ENCODE peak calls at places on chromosomes 3 and 15, in nine cellular contexts. V is transverse colon, F is colonic mucosa, A is left ventricle myocardium inferior, L is esophagus squamous epithelium, P is GM23338, I is fibroblast of lung, Y is IMR-90, E is left lung. M is an unnamed sample. For H3K4me1, the result is how much of the 10 kb centered on the place peaks cover.

GRCh38 chr15:95087253-95087609 is 855.9 kb downstream of the MCTP2 start:
- DNase-seq in P (no peak), Y (peak), E (no peak), F (no peak), V (no peak), L (no peak), I (no peak), A (no peak), M (no peak)

GRCh38 chr3:95401693-95402092 is 1338.8 kb downstream of the NSUN3 start:
- DNase-seq in I (no peak), L (no peak), F (no peak), P (no peak), Y (no peak), E (no peak), V (no peak), A (no peak), M (no peak)

GRCh38 chr3:41717591-41718093 is 244.3 kb downstream of the ULK4 start:
- DNase-seq in I (no peak), L (no peak), F (no peak), P (no peak), E (no peak), V (no peak), Y (no peak), A (no peak), M (no peak)

GRCh38 chr3:63521657-63522056 is 130.8 kb upstream of the SNTN start:
- DNase-seq in V (no peak), I (no peak), Y (no peak), E (peak), A (no peak), F (no peak), P (no peak), L (no peak), M (no peak)

GRCh38 chr15:39362832-39363561 is 217.9 kb upstream of the THBS1 start:
- DNase-seq in V (no peak), A (no peak), E (no peak), Y (peak), L (no peak), F (no peak), I (peak), P (no peak), M (no peak)

GRCh38 chr15:38504680-38505467 is 50.9 kb downstream of the FAM98B start:
- DNase-seq in L (no peak), I (peak), P (no peak), E (no peak), F (no peak), V (no peak), A (no peak), Y (peak), M (no peak)

GRCh38 chr15:98746756-98747155 is 98.4 kb downstream of the IGF1R start:
- DNase-seq in L (no peak), E (no peak), Y (no peak), A (no peak), F (no peak), V (no peak), P (no peak), I (no peak), M (no peak)

GRCh38 chr15:52523192-52523591 is 5.5 kb downstream of the MYO5A start:
- DNase-seq in P (no peak), Y (peak), A (no peak), F (no peak), V (no peak), I (peak), E (no peak), L (no peak), M (no peak)

GRCh38 chr3:126784254-126784653 is 80.2 kb downstream of the CHCHD6 start:
- DNase-seq in E (no peak), I (no peak), P (peak), V (no peak), Y (no peak), L (no peak), F (no peak), A (no peak), M (no peak)

GRCh38 chr3:105274958-105275357 is 91.8 kb upstream of the ALCAM start:
- DNase-seq in E (no peak), V (no peak), I (peak), Y (peak), L (no peak), P (no peak), F (no peak), A (no peak), M (no peak)

GRCh38 chr15:52527898-52528464 is 699 bp downstream of the MYO5A start:
- DNase-seq in A (no peak), V (peak), P (peak), L (no peak), E (peak), I (peak), Y (peak), F (peak), M (peak)

GRCh38 chr15:36658905-36659304 is 79.5 kb downstream of the CDIN1 start:
- DNase-seq in Y (no peak), F (no peak), P (peak), V (no peak), I (no peak), A (no peak), L (no peak), E (no peak), M (no peak)

GRCh38 chr3:58260261-58260731 is 22.7 kb downstream of the ABHD6 start:
- DNase-seq in A (no peak), L (no peak), Y (peak), F (no peak), E (no peak), V (no peak), P (no peak), I (peak), M (no peak)

GRCh38 chr15:31135523-31135922 is 34.0 kb upstream of the TRPM1 start:
- DNase-seq in L (no peak), V (no peak), I (no peak), Y (no peak), P (no peak), A (no peak), F (no peak), E (no peak), M (no peak)

GRCh38 chr15:58551084-58551763 is 119.4 kb downstream of the LIPC start:
- DNase-seq in L (no peak), A (no peak), E (no peak), Y (no peak), P (no peak), F (no peak), I (no peak), V (no peak), M (no peak)

GRCh38 chr3:185663929-185664328 is 77.8 kb downstream of the SENP2 start:
- DNase-seq in V (no peak), Y (no peak), A (no peak), E (no peak), F (no peak), L (no peak), I (no peak), P (no peak), M (no peak)
- TF ChIP-seq CTCF in V (no peak), Y (no peak), A (no peak), E (no peak), F (no peak), L (no peak), I (no peak), P (no peak), M (no peak)

GRCh38 chr3:4565806-4566501 is 72.8 kb downstream of the ITPR1 start:
- DNase-seq in E (no peak), Y (no peak), A (no peak), F (no peak), V (no peak), L (no peak), P (no peak), I (no peak), M (no peak)
- H3K4me3 ChIP-seq in E (no peak), Y (no peak), A (no peak), F (no peak), V (no peak), L (no peak), P (no peak), I (no peak), M (no peak)

DNA sequence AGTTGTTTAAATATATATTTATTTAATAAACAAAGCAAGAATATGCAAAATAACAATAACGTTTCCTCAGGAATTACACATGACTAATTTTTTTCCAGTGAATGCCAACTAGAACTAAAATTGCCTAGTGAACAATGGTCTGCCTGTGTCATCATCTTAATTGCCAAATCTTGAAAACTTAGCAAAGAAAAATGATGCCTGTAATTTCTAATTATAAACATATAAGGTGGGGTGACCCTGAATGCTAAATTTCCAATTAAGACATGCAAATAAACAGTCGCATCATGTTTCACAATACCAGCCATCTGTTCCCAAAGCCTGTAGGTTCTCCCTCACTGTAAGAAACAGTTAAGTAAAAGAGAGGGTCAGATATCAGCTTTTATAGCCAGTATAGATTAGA is 67.6 kb upstream of the PLCL2 start:
- DNase-seq in V (no peak), P (no peak), I (no peak), Y (no peak), F (no peak), L (no peak), E (no peak), A (no peak), M (no peak)
- H3K4me1 ChIP-seq in V (under half), P (under half), I (under half), Y (under half), F (under half), L (under half), E (under half), A (under half), M (under half)

GRCh38 chr3:8562081-8562595 is 60.5 kb downstream of the LMCD1 start:
- DNase-seq in L (no peak), A (no peak), F (no peak), P (no peak), I (peak), V (no peak), Y (no peak), E (no peak), M (no peak)
- TF ChIP-seq CTCF in L (no peak), A (no peak), F (no peak), P (no peak), I (no peak), V (no peak), Y (no peak), E (no peak), M (no peak)

GRCh38 chr3:114809668-114810413 is 337.2 kb downstream of the ZBTB20 start:
- DNase-seq in P (no peak), E (no peak), A (no peak), V (no peak), Y (peak), I (peak), F (no peak), L (no peak), M (no peak)
- H3K4me3 ChIP-seq in P (no peak), E (no peak), A (no peak), V (no peak), Y (no peak), I (no peak), F (no peak), L (no peak), M (no peak)

GRCh38 chr3:138135141-138135832 is 3.1 kb upstream of the A4GNT start:
- DNase-seq in A (no peak), E (no peak), V (no peak), I (no peak), P (no peak), F (no peak), L (no peak), Y (no peak), M (no peak)
- H3K4me1 ChIP-seq in A (under half), E (under half), V (under half), I (under half), P (under half), F (under half), L (under half), Y (under half), M (under half)

GRCh38 chr15:91049378-91050127 is 27.2 kb upstream of the VPS33B start:
- DNase-seq in V (peak), Y (peak), P (peak), L (no peak), F (peak), E (no peak), A (no peak), I (peak), M (peak)
- TF ChIP-seq CTCF in V (peak), Y (peak), P (peak), L (peak), F (peak), E (peak), A (peak), I (peak), M (peak)

DNA sequence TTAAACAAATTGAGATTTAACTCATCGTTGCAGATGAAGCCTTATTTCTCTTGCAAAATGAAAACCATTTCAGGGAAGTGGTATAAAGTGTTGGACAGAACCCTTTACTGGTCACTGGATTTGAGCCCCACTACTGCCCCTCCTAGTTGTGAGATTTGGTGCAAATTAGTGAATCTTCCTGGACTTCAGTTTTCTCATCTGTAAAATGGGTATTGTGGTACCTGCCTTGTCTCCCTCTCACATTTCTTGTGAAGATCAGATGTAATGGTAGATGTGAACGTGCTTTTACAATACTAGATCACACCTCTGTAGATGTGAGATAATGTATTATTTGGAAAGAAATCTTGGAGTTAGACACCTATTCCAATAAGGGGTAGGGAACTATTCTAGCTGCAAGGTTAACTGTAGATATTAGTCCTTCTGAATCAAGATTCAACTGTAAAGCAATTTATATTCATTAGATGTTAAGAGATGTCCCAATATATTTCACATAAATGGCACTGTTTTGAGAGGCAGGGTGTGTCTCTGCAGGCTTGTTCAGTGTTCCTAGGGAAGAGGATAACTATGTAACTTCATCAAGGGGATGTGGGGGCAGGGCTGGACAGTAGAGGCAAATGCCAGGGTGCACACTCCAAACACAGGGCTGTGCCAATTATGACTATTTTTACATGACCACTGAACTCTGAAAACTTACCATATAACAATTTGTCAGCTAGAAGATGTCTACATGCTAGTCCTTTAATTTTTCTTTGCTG is 112.4 kb upstream of the PFN2 start:
- DNase-seq in P (no peak), A (no peak), V (no peak), E (no peak), F (no peak), Y (no peak), I (no peak), L (no peak), M (no peak)
- H3K4me3 ChIP-seq in P (no peak), A (peak), V (no peak), E (no peak), F (no peak), Y (peak), I (peak), L (no peak), M (peak)

GRCh38 chr3:38029400-38030125 is at the start of gene PLCD1:
- DNase-seq in F (peak), Y (no peak), E (peak), P (peak), A (peak), L (no peak), V (peak), I (peak), M (no peak)

GRCh38 chr3:38030126-38031021 is 932 bp upstream of the PLCD1 start:
- DNase-seq in L (no peak), V (no peak), P (no peak), Y (no peak), F (no peak), A (no peak), E (no peak), I (no peak), M (no peak)

GRCh38 chr3:38028621-38029361 is 651 bp downstream of the PLCD1 start:
- DNase-seq in F (peak), V (peak), I (no peak), A (no peak), Y (no peak), L (no peak), E (no peak), P (peak), M (no peak)

GRCh38 chr3:38026856-38027255 is 2.6 kb downstream of the PLCD1 start:
- DNase-seq in V (no peak), F (no peak), Y (no peak), A (no peak), I (no peak), E (no peak), L (no peak), P (no peak), M (no peak)

DNA sequence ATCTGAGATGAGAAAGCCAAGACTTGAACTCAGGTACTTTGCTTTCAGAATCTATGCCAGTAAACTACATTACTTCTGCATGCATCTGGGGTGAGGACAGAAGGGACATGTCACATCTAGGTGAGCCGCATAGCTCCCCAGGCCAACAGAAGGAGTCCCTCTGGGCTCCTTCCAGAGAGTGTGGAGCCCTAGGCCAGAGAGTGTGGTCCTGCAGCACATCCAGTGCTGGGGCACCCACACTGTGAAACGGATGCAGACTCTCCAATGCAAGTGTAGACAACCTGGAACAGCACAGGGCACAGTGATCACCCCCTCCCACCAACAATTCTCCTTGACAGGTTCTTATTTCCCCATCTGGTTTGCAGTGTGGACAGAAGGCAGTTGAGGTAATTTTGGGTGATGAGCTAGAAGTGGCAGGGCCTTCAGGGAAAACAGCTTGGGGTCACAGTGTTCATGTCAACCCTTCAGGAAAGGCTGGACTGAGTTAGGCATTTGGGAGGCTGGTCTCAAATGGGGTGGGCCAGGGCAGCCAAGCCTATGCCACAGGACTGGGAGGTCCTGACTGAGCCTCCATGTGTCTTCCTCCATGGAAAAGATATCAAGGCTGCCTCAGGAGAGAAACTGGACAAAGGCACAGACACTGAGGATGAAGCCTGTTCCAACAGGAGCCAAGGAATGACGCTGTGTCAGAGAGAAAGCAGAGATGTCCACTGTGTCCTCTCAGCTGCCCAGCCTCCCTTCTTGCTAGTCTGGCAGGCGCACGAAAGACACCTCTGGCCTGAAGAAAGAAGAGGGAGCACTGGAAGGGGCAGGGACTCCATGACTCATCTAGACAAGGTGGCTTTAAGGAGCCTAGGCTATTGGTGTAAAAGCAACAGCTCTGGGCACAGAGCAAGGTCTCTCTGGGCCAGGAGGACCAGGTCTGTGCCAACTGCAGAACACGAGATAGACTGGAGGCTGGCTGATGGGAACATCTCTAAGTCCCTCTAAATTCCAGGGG is 1.7 kb downstream of the PLCD1 start:
- DNase-seq in F (no peak), A (no peak), E (no peak), L (no peak), V (peak), Y (no peak), P (no peak), I (no peak), M (no peak)
- H3K4me1 ChIP-seq in F (under half), A (half or more), E (under half), L (half or more), V (under half), Y (under half), P (under half), I (under half), M (under half)

M was measured in A673.